ENCODE peak calls at places on chromosomes 11 and 22, in five cellular contexts. U, H, A, L and E are unnamed samples.

GRCh38 chr11:43987384-43988039 is 45.1 kb downstream of the C11orf96 start:
- DNase-seq in U (no peak), H (no peak), A (peak), L (peak), E (no peak)

GRCh38 chr11:126400019-126400962 is 44.8 kb downstream of the ST3GAL4 start:
- DNase-seq in U (no peak), H (no peak), A (no peak), L (no peak), E (no peak)

GRCh38 chr11:73758451-73758850 is 2.4 kb downstream of the RAB6A start:
- DNase-seq in U (no peak), H (no peak), A (no peak), L (no peak), E (no peak)

GRCh38 chr11:60241786-60242185 is 1.2 kb downstream of the MS4A4E start:
- DNase-seq in U (no peak), H (no peak), A (no peak), L (no peak), E (no peak)

GRCh38 chr22:39012525-39013516 is 1.2 kb upstream of the APOBEC3C start:
- DNase-seq in U (no peak), H (no peak), A (no peak), L (no peak), E (no peak)

GRCh38 chr11:76987203-76987602 is 47.0 kb upstream of the B3GNT6 start:
- DNase-seq in U (no peak), H (no peak), A (no peak), L (no peak), E (no peak)

GRCh38 chr22:19797631-19798319 is 37.2 kb downstream of the TBX1 start:
- DNase-seq in U (no peak), H (no peak), A (no peak), L (no peak), E (no peak)

GRCh38 chr22:47307812-47308211 is 545.4 kb downstream of the TBC1D22A start:
- DNase-seq in U (no peak), H (no peak), A (no peak), L (no peak), E (no peak)

GRCh38 chr11:10514713-10515112 is 26.3 kb downstream of the RNF141 start:
- DNase-seq in U (no peak), H (no peak), A (peak), L (no peak), E (no peak)

GRCh38 chr11:31769241-31769640 is 41.9 kb downstream of the PAX6 start:
- DNase-seq in U (no peak), H (no peak), A (no peak), L (no peak), E (no peak)

GRCh38 chr22:48824673-48825651 is 1002.7 kb downstream of the BRD1 start:
- DNase-seq in U (no peak), H (peak), A (no peak), L (no peak), E (no peak)

GRCh38 chr11:67120881-67121710 is 2.0 kb downstream of the KDM2A start:
- DNase-seq in U (peak), H (no peak), A (peak), L (no peak), E (no peak)

GRCh38 chr11:77396911-77397310 is 77.0 kb downstream of the PAK1 start:
- DNase-seq in U (no peak), H (no peak), A (peak), L (no peak), E (no peak)

GRCh38 chr11:63552921-63553320 is 10.3 kb downstream of the PLAAT2 start:
- DNase-seq in U (no peak), H (no peak), A (no peak), L (no peak), E (peak)

GRCh38 chr11:19200410-19201201 is 1.2 kb downstream of the CSRP3 start:
- DNase-seq in U (no peak), H (no peak), A (peak), L (no peak), E (no peak)

GRCh38 chr11:17692006-17692405 is 27.4 kb upstream of the MYOD1 start:
- DNase-seq in U (no peak), H (no peak), A (no peak), L (no peak), E (no peak)

GRCh38 chr11:120467627-120468026 is 43.9 kb upstream of the GRIK4 start:
- DNase-seq in U (no peak), H (no peak), A (no peak), L (no peak), E (no peak)